ENCODE peak calls at places on chromosomes 11 and 22, in six cellular contexts. I is Peyer's patch; Z is neural progenitor cell; K is CD8-positive, alpha-beta memory T cell; E is lower lobe of right lung; L is gastrocnemius medialis. C is an unnamed sample. For H3K4me1 and H3K27me3, the result is how much of the 10 kb centered on the place peaks cover.

GRCh38 chr11:116221351-116221750 is 551.4 kb downstream of the BUD13 start:
- DNase-seq in I (no peak), Z (no peak), K (no peak), E (no peak), L (no peak), C (no peak)

GRCh38 chr11:3074912-3075589 is 17.8 kb upstream of the CARS1 start:
- DNase-seq in I (no peak), Z (no peak), K (no peak), E (no peak), L (no peak), C (no peak)

GRCh38 chr11:86490582-86490981 is 115.9 kb downstream of the CCDC81 start:
- DNase-seq in I (no peak), Z (no peak), K (no peak), E (no peak), L (no peak), C (no peak)

GRCh38 chr22:22556995-22557925 is 1.8 kb downstream of the PRAME start:
- DNase-seq in I (no peak), Z (no peak), K (no peak), E (no peak), L (no peak), C (no peak)

GRCh38 chr11:17760102-17761029 is 25.8 kb downstream of the KCNC1 start:
- DNase-seq in I (peak), Z (peak), K (no peak), E (no peak), L (no peak), C (peak)

GRCh38 chr11:31799794-31800397 is 11.2 kb downstream of the PAX6 start:
- DNase-seq in I (no peak), Z (peak), K (no peak), E (no peak), L (no peak), C (no peak)

GRCh38 chr11:68962527-68963250 is 18.1 kb downstream of the MRGPRD start:
- DNase-seq in I (peak), Z (no peak), K (peak), E (peak), L (no peak), C (no peak)

GRCh38 chr22:29205598-29206371 is at the start of gene EMID1:
- DNase-seq in I (no peak), Z (peak), K (no peak), E (peak), L (no peak), C (no peak)

GRCh38 chr11:65100674-65101350 is 4.8 kb downstream of the VPS51 start:
- DNase-seq in I (no peak), Z (no peak), K (no peak), E (no peak), L (no peak), C (no peak)
- H3K4me1 ChIP-seq in I (under half), Z (under half), K (under half), E (under half), L (half or more), C (under half)

GRCh38 chr11:124872280-124872679 is 7.0 kb downstream of the ROBO3 start:
- DNase-seq in I (no peak), Z (no peak), K (no peak), E (no peak), L (no peak), C (no peak)
- H3K27me3 ChIP-seq in I (under half), Z (half or more), K (under half), E (half or more), L (half or more), C (half or more)

DNA sequence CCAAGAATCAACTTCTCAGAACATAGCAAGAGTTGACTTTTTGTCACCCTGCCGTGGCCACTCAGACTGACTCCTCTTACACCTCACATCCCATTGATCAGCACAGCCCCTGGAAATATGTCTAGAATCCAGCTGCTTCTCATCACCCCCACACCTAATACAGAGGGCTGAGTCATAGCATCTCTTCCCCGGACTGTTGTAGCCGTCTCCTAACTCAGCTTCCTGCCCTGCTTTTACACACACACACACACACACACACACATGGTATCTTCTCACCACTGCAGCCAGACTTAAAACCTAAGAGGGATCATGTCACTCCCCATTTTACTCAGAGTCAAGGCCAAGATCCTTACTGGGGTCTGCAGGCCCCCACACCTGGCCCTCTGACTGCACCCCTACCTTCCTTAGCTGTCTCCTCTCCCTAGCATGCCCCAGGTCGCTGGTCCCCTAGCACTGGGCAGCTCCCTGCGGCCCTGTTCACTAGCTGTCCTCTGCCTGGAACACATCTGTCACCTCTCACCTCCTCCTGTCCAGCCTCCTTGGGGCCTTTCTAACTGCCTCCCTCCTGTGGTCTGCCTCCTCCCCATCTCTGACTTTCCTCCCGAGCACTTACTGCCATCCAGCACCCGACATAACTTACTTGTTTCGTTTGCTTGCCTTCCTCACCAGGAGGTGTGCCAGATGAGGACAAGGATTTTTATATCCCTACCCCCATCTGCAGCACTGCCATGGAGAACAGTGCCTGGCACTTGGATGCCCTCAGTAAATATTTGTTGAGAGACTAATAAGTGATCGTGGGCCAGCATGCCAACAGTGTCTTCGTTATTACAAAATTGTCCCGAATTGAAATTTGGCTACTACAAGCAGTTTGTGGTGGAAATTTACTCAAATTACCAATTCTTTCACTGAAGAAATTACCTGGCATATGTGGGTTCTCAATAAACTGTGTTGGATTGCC is 61.9 kb downstream of the BMAL1 start:
- DNase-seq in I (no peak), Z (no peak), K (no peak), E (no peak), L (no peak), C (no peak)
- H3K27ac ChIP-seq in I (no peak), Z (no peak), K (no peak), E (no peak), L (peak), C (peak)

GRCh38 chr11:19869946-19870589 is 157.4 kb downstream of the NAV2 start:
- DNase-seq in I (no peak), Z (no peak), K (no peak), E (no peak), L (no peak), C (no peak)

GRCh38 chr11:19868281-19868821 is 155.7 kb downstream of the NAV2 start:
- DNase-seq in I (no peak), Z (no peak), K (no peak), E (no peak), L (peak), C (peak)

GRCh38 chr11:19869466-19869865 is 156.8 kb downstream of the NAV2 start:
- DNase-seq in I (no peak), Z (no peak), K (no peak), E (no peak), L (no peak), C (no peak)

GRCh38 chr11:19867064-19867463 is 154.4 kb downstream of the NAV2 start:
- DNase-seq in I (no peak), Z (no peak), K (no peak), E (no peak), L (no peak), C (no peak)

DNA sequence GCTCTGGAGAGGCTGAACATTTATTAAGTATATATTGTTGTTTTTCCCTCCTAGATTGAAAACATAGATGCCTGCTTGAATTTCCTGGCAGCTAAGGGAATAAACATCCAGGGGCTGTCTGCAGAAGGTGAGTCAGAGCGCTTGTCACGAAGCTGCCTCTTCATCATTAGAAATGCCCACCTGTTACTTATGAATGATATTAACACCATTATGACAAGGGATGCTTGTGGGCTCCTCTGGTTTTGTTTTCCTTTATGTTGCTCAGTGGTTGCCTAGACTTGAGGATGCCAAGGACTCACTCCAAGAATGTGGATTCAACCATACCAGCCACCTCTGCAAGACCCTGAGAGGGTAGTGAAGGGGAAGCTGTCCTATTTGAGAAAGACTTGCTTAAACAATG is 156.2 kb downstream of the NAV2 start:
- DNase-seq in I (no peak), Z (no peak), K (no peak), E (no peak), L (peak), C (no peak)
- H3K4me1 ChIP-seq in I (under half), Z (under half), K (under half), E (under half), L (under half), C (under half)

GRCh38 chr11:79441159-79441875 is 487 bp upstream of the TENM4 start:
- DNase-seq in I (no peak), Z (peak), K (no peak), E (no peak), L (no peak), C (no peak)
- H3K27me3 ChIP-seq in I (under half), Z (half or more), K (under half), E (half or more), L (half or more), C (under half)

GRCh38 chr11:79959318-79959717 is 518.5 kb upstream of the TENM4 start:
- DNase-seq in I (no peak), Z (no peak), K (no peak), E (no peak), L (no peak), C (no peak)

DNA sequence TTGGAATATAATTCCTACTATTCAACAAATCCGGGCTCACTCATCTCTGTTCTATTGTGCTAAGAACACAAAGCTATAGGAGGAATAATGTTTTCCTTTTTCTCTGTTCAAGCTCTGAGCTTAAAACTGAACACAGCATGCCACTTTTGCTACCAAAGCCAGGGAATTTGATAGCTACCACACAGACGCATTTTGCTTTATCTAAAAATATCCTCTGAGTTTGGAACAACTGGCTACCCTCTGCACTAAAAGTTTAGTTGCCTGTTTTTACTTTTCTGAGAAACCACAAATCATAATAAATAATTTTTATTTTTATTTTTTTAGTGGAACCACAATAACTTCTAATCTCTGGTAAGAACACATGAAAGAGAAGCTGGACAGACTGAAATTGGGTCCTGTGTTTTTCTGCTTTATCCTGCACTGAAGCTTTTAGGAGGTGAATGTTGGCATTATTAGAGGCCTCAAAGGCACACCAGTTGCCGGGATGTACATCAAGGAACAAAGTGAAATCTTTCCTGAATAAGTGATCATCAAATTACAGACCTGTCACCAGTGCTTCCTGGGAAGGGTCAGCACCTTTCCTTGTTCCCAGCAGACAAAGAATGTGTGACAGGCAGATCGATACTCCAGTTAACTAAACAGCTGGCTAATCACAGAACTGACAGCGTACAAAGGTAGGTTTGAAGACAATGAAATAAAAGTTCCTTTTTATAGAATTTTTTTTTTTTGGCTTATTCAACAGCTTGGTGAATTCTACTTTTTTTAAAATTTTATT is 523.2 kb upstream of the TENM4 start:
- DNase-seq in I (no peak), Z (peak), K (no peak), E (no peak), L (no peak), C (no peak)
- H3K27ac ChIP-seq in I (no peak), Z (peak), K (no peak), E (no peak), L (no peak), C (no peak)

GRCh38 chr11:8834379-8834778 is 76.6 kb upstream of the AKIP1 start:
- DNase-seq in I (no peak), Z (no peak), K (no peak), E (no peak), L (no peak), C (no peak)

GRCh38 chr11:8833568-8834275 is 77.3 kb upstream of the AKIP1 start:
- DNase-seq in I (no peak), Z (no peak), K (no peak), E (no peak), L (no peak), C (no peak)

GRCh38 chr11:8831861-8832260 is 79.1 kb upstream of the AKIP1 start:
- DNase-seq in I (no peak), Z (no peak), K (no peak), E (no peak), L (no peak), C (no peak)

GRCh38 chr11:8830641-8831040 is 80.3 kb upstream of the AKIP1 start:
- DNase-seq in I (no peak), Z (no peak), K (no peak), E (no peak), L (no peak), C (no peak)

GRCh38 chr11:8832571-8833260 is 78.3 kb upstream of the AKIP1 start:
- DNase-seq in I (no peak), Z (no peak), K (no peak), E (peak), L (no peak), C (no peak)
- H3K4me1 ChIP-seq in I (under half), Z (under half), K (under half), E (under half), L (under half), C (under half)

GRCh38 chr11:70087446-70088167 is 9.5 kb downstream of the ANO1 start:
- DNase-seq in I (no peak), Z (peak), K (no peak), E (no peak), L (no peak), C (no peak)

GRCh38 chr11:70080763-70081162 is 2.6 kb downstream of the ANO1 start:
- DNase-seq in I (no peak), Z (no peak), K (no peak), E (no peak), L (no peak), C (no peak)

GRCh38 chr11:70085815-70086769 is 8.0 kb downstream of the ANO1 start:
- DNase-seq in I (no peak), Z (no peak), K (no peak), E (no peak), L (no peak), C (no peak)

GRCh38 chr11:70082829-70083228 is 4.7 kb downstream of the ANO1 start:
- DNase-seq in I (no peak), Z (no peak), K (no peak), E (no peak), L (no peak), C (no peak)

GRCh38 chr11:70084046-70084984 is 6.2 kb downstream of the ANO1 start:
- DNase-seq in I (no peak), Z (no peak), K (no peak), E (no peak), L (no peak), C (no peak)
- H3K27me3 ChIP-seq in I (under half), Z (under half), K (under half), E (under half), L (under half), C (under half)

GRCh38 chr22:36151006-36151595 is 9.5 kb downstream of the APOL3 start:
- DNase-seq in I (no peak), Z (no peak), K (no peak), E (no peak), L (no peak), C (no peak)
- H3K27ac ChIP-seq in I (peak), Z (no peak), K (no peak), E (peak), L (peak), C (no peak)